ENCODE peak calls at places on chromosomes 3 and 15, in seven cellular contexts. One of them, this sample, is unnamed.

GRCh38 chr15:77527164-77527778 is 105.4 kb downstream of the LINGO1 start:
- DNase-seq in GM06990: no peak
- DNase-seq in Panc1: no peak
- DNase-seq in upper lobe of right lung: peak
- DNase-seq in HuH-7.5: peak
- DNase-seq in NCI-H1930: no peak
- DNase-seq in A172: no peak
- DNase-seq in this sample: no peak

GRCh38 chr3:190807719-190808375 is 54.6 kb downstream of the GMNC start:
- DNase-seq in GM06990: no peak
- DNase-seq in Panc1: no peak
- DNase-seq in upper lobe of right lung: peak
- DNase-seq in HuH-7.5: peak
- DNase-seq in NCI-H1930: no peak
- DNase-seq in A172: no peak
- DNase-seq in this sample: no peak

GRCh38 chr3:30319713-30320112 is 286.7 kb upstream of the TGFBR2 start:
- DNase-seq in GM06990: no peak
- DNase-seq in Panc1: no peak
- DNase-seq in upper lobe of right lung: no peak
- DNase-seq in HuH-7.5: no peak
- DNase-seq in NCI-H1930: no peak
- DNase-seq in A172: peak
- DNase-seq in this sample: no peak

GRCh38 chr3:69805491-69805890 is 66.2 kb downstream of the MITF start:
- DNase-seq in GM06990: no peak
- DNase-seq in Panc1: no peak
- DNase-seq in upper lobe of right lung: no peak
- DNase-seq in HuH-7.5: no peak
- DNase-seq in NCI-H1930: no peak
- DNase-seq in A172: no peak
- DNase-seq in this sample: no peak

GRCh38 chr15:35000511-35000910 is 12.4 kb upstream of the ZNF770 start:
- DNase-seq in GM06990: no peak
- DNase-seq in Panc1: no peak
- DNase-seq in upper lobe of right lung: no peak
- DNase-seq in HuH-7.5: no peak
- DNase-seq in NCI-H1930: no peak
- DNase-seq in A172: peak
- DNase-seq in this sample: peak

GRCh38 chr3:11542551-11542950 is 101.2 kb downstream of the VGLL4 start:
- DNase-seq in GM06990: no peak
- DNase-seq in Panc1: no peak
- DNase-seq in upper lobe of right lung: peak
- DNase-seq in HuH-7.5: no peak
- DNase-seq in NCI-H1930: no peak
- DNase-seq in A172: no peak
- DNase-seq in this sample: no peak

GRCh38 chr3:34009480-34009844 is 211.0 kb downstream of the PDCD6IP start:
- DNase-seq in GM06990: no peak
- DNase-seq in Panc1: no peak
- DNase-seq in upper lobe of right lung: no peak
- DNase-seq in HuH-7.5: no peak
- DNase-seq in NCI-H1930: no peak
- DNase-seq in A172: peak
- DNase-seq in this sample: no peak

GRCh38 chr15:25245801-25246622 is 192.8 kb downstream of the UBE3A start:
- DNase-seq in GM06990: no peak
- DNase-seq in Panc1: no peak
- DNase-seq in upper lobe of right lung: peak
- DNase-seq in HuH-7.5: no peak
- DNase-seq in NCI-H1930: no peak
- DNase-seq in A172: no peak
- DNase-seq in this sample: no peak

GRCh38 chr3:452221-452620 is 255.7 kb downstream of the CHL1 start:
- DNase-seq in GM06990: no peak
- DNase-seq in Panc1: no peak
- DNase-seq in upper lobe of right lung: no peak
- DNase-seq in HuH-7.5: no peak
- DNase-seq in NCI-H1930: no peak
- DNase-seq in A172: no peak
- DNase-seq in this sample: no peak

GRCh38 chr3:99818818-99819217 is 1.2 kb downstream of the CMSS1 start:
- DNase-seq in GM06990: no peak
- DNase-seq in Panc1: no peak
- DNase-seq in upper lobe of right lung: no peak
- DNase-seq in HuH-7.5: no peak
- DNase-seq in NCI-H1930: no peak
- DNase-seq in A172: no peak
- DNase-seq in this sample: no peak

GRCh38 chr3:77281721-77282120 is 241.8 kb downstream of the ROBO2 start:
- DNase-seq in GM06990: no peak
- DNase-seq in Panc1: no peak
- DNase-seq in upper lobe of right lung: no peak
- DNase-seq in HuH-7.5: no peak
- DNase-seq in NCI-H1930: no peak
- DNase-seq in A172: no peak
- DNase-seq in this sample: no peak

GRCh38 chr3:42539871-42540714 is 37.6 kb downstream of the VIPR1 start:
- DNase-seq in GM06990: no peak
- DNase-seq in Panc1: no peak
- DNase-seq in upper lobe of right lung: peak
- DNase-seq in HuH-7.5: peak
- DNase-seq in NCI-H1930: no peak
- DNase-seq in A172: peak
- DNase-seq in this sample: peak

GRCh38 chr3:197219627-197220026 is 78.8 kb downstream of the DLG1 start:
- DNase-seq in GM06990: no peak
- DNase-seq in Panc1: no peak
- DNase-seq in upper lobe of right lung: no peak
- DNase-seq in HuH-7.5: no peak
- DNase-seq in NCI-H1930: no peak
- DNase-seq in A172: no peak
- DNase-seq in this sample: no peak

GRCh38 chr15:58553365-58553918 is 121.7 kb downstream of the LIPC start:
- DNase-seq in GM06990: no peak
- DNase-seq in Panc1: no peak
- DNase-seq in upper lobe of right lung: no peak
- DNase-seq in HuH-7.5: no peak
- DNase-seq in NCI-H1930: no peak
- DNase-seq in A172: no peak
- DNase-seq in this sample: no peak

GRCh38 chr3:121430816-121431215 is 115.0 kb downstream of the POLQ start:
- DNase-seq in GM06990: no peak
- DNase-seq in Panc1: no peak
- DNase-seq in upper lobe of right lung: no peak
- DNase-seq in HuH-7.5: no peak
- DNase-seq in NCI-H1930: no peak
- DNase-seq in A172: no peak
- DNase-seq in this sample: no peak

This sample was measured in keratinocyte.